ENCODE peak calls at places on chromosomes 3 and 15, in five cellular contexts. One of them, this sample, is unnamed.

GRCh38 chr15:84816694-84817460 is at the start of gene ALPK3:
- DNase-seq in EL: no peak
- DNase-seq in CD8-positive, alpha-beta memory T cell: no peak
- DNase-seq in mammary epithelial cell: no peak
- DNase-seq in thoracic aorta: no peak
- DNase-seq in this sample: no peak

GRCh38 chr15:27690290-27690689 is 408.8 kb downstream of the OCA2 start:
- DNase-seq in CD8-positive, alpha-beta memory T cell: no peak
- DNase-seq in mammary epithelial cell: no peak
- DNase-seq in EL: no peak
- DNase-seq in thoracic aorta: no peak
- DNase-seq in this sample: no peak

GRCh38 chr3:126646662-126647061 is 8.3 kb downstream of the TXNRD3 start:
- DNase-seq in thoracic aorta: no peak
- DNase-seq in mammary epithelial cell: no peak
- DNase-seq in EL: no peak
- DNase-seq in CD8-positive, alpha-beta memory T cell: no peak
- DNase-seq in this sample: no peak

GRCh38 chr3:122903171-122903570 is 108.3 kb downstream of the SLC49A4 start:
- DNase-seq in CD8-positive, alpha-beta memory T cell: no peak
- DNase-seq in thoracic aorta: no peak
- DNase-seq in EL: no peak
- DNase-seq in mammary epithelial cell: no peak
- DNase-seq in this sample: no peak

GRCh38 chr15:83290236-83290635 is 5.8 kb upstream of the BNC1 start:
- DNase-seq in CD8-positive, alpha-beta memory T cell: no peak
- DNase-seq in EL: no peak
- DNase-seq in thoracic aorta: no peak
- DNase-seq in mammary epithelial cell: no peak
- DNase-seq in this sample: no peak

GRCh38 chr15:25091421-25092158 is 136.8 kb downstream of the SNRPN start:
- DNase-seq in thoracic aorta: no peak
- DNase-seq in EL: no peak
- DNase-seq in CD8-positive, alpha-beta memory T cell: no peak
- DNase-seq in mammary epithelial cell: no peak
- DNase-seq in this sample: no peak

GRCh38 chr3:154062513-154062912 is 58.7 kb upstream of the ARHGEF26 start:
- DNase-seq in EL: no peak
- DNase-seq in CD8-positive, alpha-beta memory T cell: no peak
- DNase-seq in thoracic aorta: no peak
- DNase-seq in mammary epithelial cell: no peak
- DNase-seq in this sample: no peak

GRCh38 chr15:27241942-27242341 is 271.0 kb downstream of the GABRG3 start:
- DNase-seq in EL: no peak
- DNase-seq in CD8-positive, alpha-beta memory T cell: no peak
- DNase-seq in thoracic aorta: no peak
- DNase-seq in mammary epithelial cell: no peak
- DNase-seq in this sample: no peak

GRCh38 chr3:180680097-180680430 is 775 bp upstream of the CCDC39 start:
- DNase-seq in EL: peak
- DNase-seq in mammary epithelial cell: peak
- DNase-seq in thoracic aorta: no peak
- DNase-seq in CD8-positive, alpha-beta memory T cell: peak
- DNase-seq in this sample: no peak

GRCh38 chr15:38533926-38534325 is 30.7 kb downstream of the RASGRP1 start:
- DNase-seq in EL: no peak
- DNase-seq in CD8-positive, alpha-beta memory T cell: no peak
- DNase-seq in mammary epithelial cell: no peak
- DNase-seq in thoracic aorta: no peak
- DNase-seq in this sample: no peak

GRCh38 chr3:133413166-133414020 is 13.5 kb downstream of the BFSP2 start:
- DNase-seq in mammary epithelial cell: no peak
- DNase-seq in thoracic aorta: no peak
- DNase-seq in CD8-positive, alpha-beta memory T cell: no peak
- DNase-seq in EL: peak
- DNase-seq in this sample: no peak

GRCh38 chr3:175198991-175199390 is 339.9 kb downstream of the NAALADL2 start:
- DNase-seq in mammary epithelial cell: no peak
- DNase-seq in EL: no peak
- DNase-seq in thoracic aorta: no peak
- DNase-seq in CD8-positive, alpha-beta memory T cell: no peak
- DNase-seq in this sample: no peak

GRCh38 chr3:174333640-174334039 is 525.5 kb upstream of the NAALADL2 start:
- DNase-seq in CD8-positive, alpha-beta memory T cell: no peak
- DNase-seq in thoracic aorta: no peak
- DNase-seq in EL: no peak
- DNase-seq in mammary epithelial cell: no peak
- DNase-seq in this sample: no peak

GRCh38 chr15:78272776-78273175 is 8.4 kb downstream of the DNAJA4 start:
- DNase-seq in mammary epithelial cell: no peak
- DNase-seq in CD8-positive, alpha-beta memory T cell: no peak
- DNase-seq in thoracic aorta: no peak
- DNase-seq in EL: no peak
- DNase-seq in this sample: no peak

GRCh38 chr3:55160241-55160877 is 232.5 kb upstream of the LRTM1 start:
- DNase-seq in CD8-positive, alpha-beta memory T cell: no peak
- DNase-seq in EL: peak
- DNase-seq in thoracic aorta: peak
- DNase-seq in mammary epithelial cell: peak
- DNase-seq in this sample: no peak

GRCh38 chr3:188707396-188708288 is 464.1 kb upstream of the TPRG1 start:
- DNase-seq in CD8-positive, alpha-beta memory T cell: no peak
- DNase-seq in EL: no peak
- DNase-seq in thoracic aorta: no peak
- DNase-seq in mammary epithelial cell: no peak
- DNase-seq in this sample: no peak

GRCh38 chr3:141426404-141427034 is 58.2 kb downstream of the ZBTB38 start:
- DNase-seq in mammary epithelial cell: no peak
- DNase-seq in EL: peak
- DNase-seq in thoracic aorta: peak
- DNase-seq in CD8-positive, alpha-beta memory T cell: no peak
- DNase-seq in this sample: no peak

GRCh38 chr3:32857921-32858320 is 40.1 kb downstream of the TRIM71 start:
- DNase-seq in EL: no peak
- DNase-seq in mammary epithelial cell: no peak
- DNase-seq in thoracic aorta: no peak
- DNase-seq in CD8-positive, alpha-beta memory T cell: no peak
- DNase-seq in this sample: no peak

GRCh38 chr3:139199421-139200010 is 144.3 kb upstream of the MRPS22 start:
- DNase-seq in mammary epithelial cell: no peak
- DNase-seq in thoracic aorta: no peak
- DNase-seq in EL: no peak
- DNase-seq in CD8-positive, alpha-beta memory T cell: no peak
- DNase-seq in this sample: no peak

GRCh38 chr3:147008886-147009285 is 397.5 kb downstream of the ZIC4 start:
- DNase-seq in CD8-positive, alpha-beta memory T cell: no peak
- DNase-seq in thoracic aorta: no peak
- DNase-seq in mammary epithelial cell: no peak
- DNase-seq in EL: peak
- DNase-seq in this sample: no peak

GRCh38 chr15:86433983-86434382 is 354.3 kb downstream of the AGBL1 start:
- DNase-seq in thoracic aorta: no peak
- DNase-seq in CD8-positive, alpha-beta memory T cell: no peak
- DNase-seq in mammary epithelial cell: peak
- DNase-seq in EL: no peak
- DNase-seq in this sample: no peak